ENCODE peak calls at places on chromosomes 11 and 22, in four cellular contexts. Z is stimulated activated CD8-positive, alpha-beta memory T cell treated with anti-CD3 and anti-CD28 coated beads, Interleukin-7, amount 100 ng/mL, for 1 hour; K is anterior cingulate cortex; G is bronchial epithelial cell. T is an unnamed sample.

GRCh38 chr11:36264601-36265344 is 24.5 kb downstream of the COMMD9 start:
- DNase-seq in K (no peak), G (no peak), Z (no peak), T (no peak)

GRCh38 chr11:57144075-57144474 is 37.7 kb upstream of the LRRC55 start:
- DNase-seq in K (no peak), Z (no peak), G (no peak), T (no peak)

GRCh38 chr22:35480143-35480542 is 60.5 kb upstream of the RASD2 start:
- DNase-seq in K (no peak), Z (no peak), G (no peak), T (no peak)

GRCh38 chr11:118045191-118045590 is 31.7 kb upstream of the TMPRSS4 start:
- DNase-seq in G (peak; percentile 60), K (no peak), Z (no peak), T (no peak)

GRCh38 chr11:7281083-7281482 is 29.4 kb downstream of the SYT9 start:
- DNase-seq in K (no peak), G (peak; percentile 95), Z (no peak), T (no peak)

GRCh38 chr11:92527467-92527866 is 302.8 kb downstream of the FAT3 start:
- DNase-seq in K (no peak), Z (no peak), G (no peak), T (peak; percentile 0)

GRCh38 chr11:69877235-69877634 is 58.0 kb upstream of the FGF3 start:
- DNase-seq in K (no peak), Z (no peak), G (no peak), T (no peak)

GRCh38 chr11:126843096-126843495 is 157.5 kb downstream of the KIRREL3 start:
- DNase-seq in G (no peak), K (no peak), Z (no peak), T (no peak)

GRCh38 chr22:44661070-44661469 is 40.9 kb upstream of the PRR5 start:
- DNase-seq in G (no peak), K (no peak), Z (no peak), T (no peak)

GRCh38 chr11:66725114-66725513 is 3.9 kb downstream of the SPTBN2 start:
- DNase-seq in G (no peak), Z (no peak), K (no peak), T (no peak)

GRCh38 chr22:39622881-39623367 is 52.4 kb downstream of the CACNA1I start:
- DNase-seq in G (peak; percentile 20), Z (peak; percentile 39), K (no peak), T (no peak)

GRCh38 chr11:12248330-12248729 is 129.0 kb upstream of the PARVA start:
- DNase-seq in K (peak; percentile 67), G (peak; percentile 74), Z (no peak), T (peak; percentile 36)

GRCh38 chr11:59754494-59754858 is 700 bp upstream of the STX3 start:
- DNase-seq in K (no peak), G (peak; percentile 21), Z (no peak), T (peak; percentile 15)

GRCh38 chr11:111225871-111226270 is 19.7 kb upstream of the POU2AF2 start:
- DNase-seq in G (no peak), K (no peak), Z (no peak), T (no peak)

T was measured in amniotic epithelial cell.